ENCODE peak calls at places on chromosomes 11 and 22, in five cellular contexts. H is H9, T is neuronal stem cell, N is IMR-90, I is H1. X is an unnamed sample.

GRCh38 chr11:30321321-30321720 is 1.6 kb upstream of the ARL14EP start:
- DNase-seq in N (no peak), T (no peak), H (no peak), I (no peak), X (no peak)

GRCh38 chr11:75615709-75616108 is 53.1 kb downstream of the MAP6 start:
- DNase-seq in H (no peak), T (no peak), N (no peak), I (no peak), X (no peak)

GRCh38 chr11:125373426-125374391 is 122.4 kb downstream of the FEZ1 start:
- DNase-seq in N (peak; percentile 44), T (no peak), I (no peak), H (no peak), X (no peak)

GRCh38 chr11:44978279-44978960 is 27.7 kb upstream of the TP53I11 start:
- DNase-seq in N (no peak), H (no peak), T (no peak), I (no peak), X (no peak)

GRCh38 chr22:49673048-49673447 is 154.6 kb downstream of the BRD1 start:
- DNase-seq in N (no peak), T (no peak), H (no peak), I (no peak), X (no peak)

GRCh38 chr11:26909429-26910009 is 84.4 kb upstream of the FIBIN start:
- DNase-seq in N (no peak), H (no peak), T (no peak), I (no peak), X (no peak)

GRCh38 chr22:24189249-24190158 is 8.2 kb downstream of the SUSD2 start:
- DNase-seq in T (peak; percentile 44), N (peak; percentile 50), I (peak; percentile 46), H (peak; percentile 86), X (peak; percentile 33)

GRCh38 chr11:116513894-116514293 is 258.9 kb downstream of the BUD13 start:
- DNase-seq in N (peak; percentile 28), T (peak; percentile 42), H (peak; percentile 75), I (peak; percentile 47), X (peak; percentile 39)

GRCh38 chr11:327581-327923 is 6.9 kb upstream of the IFITM3 start:
- DNase-seq in T (no peak), H (no peak), I (no peak), N (no peak), X (no peak)

GRCh38 chr11:326842-327580 is 6.4 kb upstream of the IFITM3 start:
- DNase-seq in T (no peak), N (peak; percentile 42), H (no peak), I (no peak), X (no peak)

GRCh38 chr11:326592-326841 is 5.9 kb upstream of the IFITM3 start:
- DNase-seq in H (no peak), I (no peak), T (no peak), N (no peak), X (no peak)

GRCh38 chr11:325796-326591 is 5.3 kb upstream of the IFITM3 start:
- DNase-seq in I (no peak), T (no peak), N (no peak), H (peak; percentile 26), X (no peak)

GRCh38 chr11:324131-324530 is 3.5 kb upstream of the IFITM3 start:
- DNase-seq in N (no peak), T (no peak), I (no peak), H (no peak), X (no peak)
- H3K4me1 ChIP-seq in N (peaks cover 16% of the 10 kb centered on the region), T (peaks cover 26% of the 10 kb centered on the region), I (peaks cover 13% of the 10 kb centered on the region), H (peaks cover 4% of the 10 kb centered on the region), X (peaks cover 10% of the 10 kb centered on the region)

DNA sequence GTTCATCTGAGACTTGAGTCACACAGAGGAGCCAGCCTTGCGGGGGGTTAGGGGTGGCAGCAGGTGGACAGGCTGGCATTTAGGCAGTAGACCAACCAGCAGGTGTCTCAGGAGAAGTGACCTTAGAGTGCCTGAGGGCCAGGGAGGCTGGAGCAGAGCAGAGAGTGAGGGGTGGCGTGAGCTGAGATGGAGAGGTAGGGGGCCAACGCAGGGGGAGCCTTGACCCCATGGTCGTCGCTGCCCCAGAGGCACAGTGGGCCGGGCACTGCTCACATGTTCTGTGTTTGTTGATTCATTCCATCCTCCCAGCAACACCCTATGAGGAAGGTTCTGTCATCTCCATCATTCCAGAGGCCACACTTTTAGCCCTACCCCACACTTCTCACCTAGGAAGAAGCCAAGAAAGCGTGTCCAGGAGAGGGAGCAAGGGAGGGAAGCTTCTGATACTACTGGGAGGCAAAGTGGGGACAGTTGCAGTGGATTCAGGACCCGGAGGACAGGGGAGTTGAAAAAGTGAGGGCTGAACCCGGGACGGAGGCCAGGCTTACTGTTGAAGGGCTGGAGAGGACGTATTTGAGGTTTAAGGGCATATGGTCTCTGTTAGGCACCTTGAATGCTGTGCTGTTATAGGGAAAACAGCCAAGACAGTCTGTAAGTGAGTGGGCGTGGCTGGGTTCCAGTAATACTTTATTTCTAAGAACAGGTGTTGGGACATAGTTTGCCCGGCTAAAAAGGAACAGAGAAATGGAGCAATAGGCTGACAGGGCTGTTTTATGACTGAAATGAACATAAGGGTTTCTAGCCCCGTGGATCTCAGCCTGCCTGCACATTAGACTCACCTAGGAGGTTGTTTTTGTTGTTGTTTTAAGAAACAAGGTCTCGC is 7.3 kb downstream of the SART1 start:
- DNase-seq in T (no peak), N (no peak), I (no peak), H (no peak), X (peak; percentile 37)
- H3K79me1 ChIP-seq in T (peaks cover 4% of the 10 kb centered on the region), N (peaks cover 57% of the 10 kb centered on the region), I (no peaks in the 10 kb centered on the region), H (no peaks in the 10 kb centered on the region), X (no peaks in the 10 kb centered on the region)

DNA sequence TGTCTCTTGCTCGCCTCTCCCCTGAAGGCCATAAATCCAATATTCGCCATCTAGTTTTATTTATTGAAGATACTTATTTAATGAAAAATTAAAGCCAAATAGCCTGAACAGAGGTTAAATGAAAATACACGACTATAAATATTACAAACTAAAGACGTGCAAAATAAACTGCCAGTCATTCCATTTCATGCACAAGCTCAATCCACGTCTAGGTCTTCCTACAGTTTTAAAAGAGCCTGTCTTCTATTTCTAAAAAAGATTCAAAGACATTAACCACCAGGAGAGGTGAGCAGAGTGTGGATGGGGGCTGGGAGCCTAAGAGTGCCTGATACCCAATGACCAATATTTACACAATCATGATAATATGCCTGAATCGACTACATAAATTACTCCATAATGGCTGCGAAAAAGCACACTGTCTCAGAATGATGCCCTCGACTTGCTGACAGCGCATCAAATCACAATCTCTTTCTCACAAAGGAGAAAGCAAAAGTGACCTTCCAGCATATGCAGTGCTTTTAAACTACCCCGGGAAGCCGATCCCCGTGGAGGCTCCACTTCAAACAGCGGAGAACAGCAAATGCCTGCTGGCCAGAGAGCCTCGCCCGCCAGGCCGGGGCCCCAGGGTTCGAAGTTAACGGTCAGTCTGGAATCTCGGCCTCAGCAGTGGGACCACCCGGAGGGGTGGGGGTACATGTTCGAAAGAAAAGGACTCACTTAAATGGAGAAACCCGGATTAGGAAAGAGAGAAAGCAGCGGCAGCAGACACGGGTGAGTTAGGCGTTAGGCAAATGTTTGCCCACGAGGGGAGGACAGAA is 1.7 kb downstream of the FCHSD2 start:
- DNase-seq in H (peak; percentile 36), N (peak; percentile 52), T (peak; percentile 26), I (no peak), X (no peak)
- H3K14ac ChIP-seq in H (no peak overlapping the region), N (peak overlapping the region; percentile 80), T (no peak overlapping the region), I (no peak overlapping the region), X (no peak overlapping the region)

GRCh38 chr11:73324665-73325035 is 16.6 kb downstream of the ARHGEF17 start:
- DNase-seq in I (no peak), N (no peak), T (no peak), H (no peak), X (peak; percentile 20)
- H3K4me1 ChIP-seq in I (peaks cover 23% of the 10 kb centered on the region), N (peaks cover 73% of the 10 kb centered on the region), T (peaks cover 55% of the 10 kb centered on the region), H (peaks cover 7% of the 10 kb centered on the region), X (peaks cover 60% of the 10 kb centered on the region)

GRCh38 chr22:46905834-46906233 is 143.4 kb downstream of the TBC1D22A start:
- DNase-seq in I (no peak), T (no peak), N (no peak), H (no peak), X (no peak)
- H3K79me1 ChIP-seq in I (peaks cover 4% of the 10 kb centered on the region), T (peaks cover 3% of the 10 kb centered on the region), N (peaks cover 23% of the 10 kb centered on the region), H (peaks cover 3% of the 10 kb centered on the region), X (no peaks in the 10 kb centered on the region)

DNA sequence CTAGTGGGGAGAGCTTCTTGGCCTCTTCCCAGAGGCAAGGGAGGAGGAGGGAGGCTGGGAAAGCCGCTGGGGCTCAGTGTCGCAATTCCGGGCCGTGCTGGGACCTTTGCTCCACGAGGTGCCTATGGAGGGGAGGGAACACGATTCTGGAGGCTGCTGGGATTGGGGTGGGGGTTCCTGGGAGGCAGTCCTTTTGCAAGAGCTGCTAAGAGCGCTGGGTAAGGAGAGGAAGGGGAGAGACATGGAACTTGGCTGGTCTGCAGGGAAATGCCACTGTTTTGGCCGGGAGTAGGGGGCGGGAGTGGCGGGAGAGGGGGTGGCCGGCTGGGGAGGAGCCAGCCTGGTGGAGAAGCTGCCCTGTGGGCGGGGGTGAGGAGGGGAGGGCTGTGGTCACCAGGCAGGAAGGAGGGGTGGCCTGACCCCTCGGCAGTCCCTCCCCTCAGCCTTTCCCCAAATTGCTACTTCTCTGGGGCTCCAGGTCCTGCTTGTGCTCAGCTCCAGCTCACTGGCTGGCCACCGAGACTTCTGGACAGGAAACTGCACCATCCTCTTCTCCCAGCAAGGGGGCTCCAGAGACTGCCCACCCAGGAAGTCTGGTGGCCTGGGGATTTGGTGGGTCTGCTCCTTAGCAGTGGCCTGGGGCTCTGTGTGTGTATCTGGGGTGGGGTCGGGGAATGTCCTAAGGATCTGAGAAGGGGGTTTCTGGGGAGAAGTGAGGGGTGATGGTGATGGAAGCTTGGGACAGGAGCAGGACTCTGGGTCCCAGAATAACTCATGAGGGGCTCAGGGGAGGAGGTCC is at the start of gene NR1H3:
- DNase-seq in I (no peak), T (peak; percentile 58), N (peak; percentile 66), H (peak; percentile 92), X (peak; percentile 34)
- H3K14ac ChIP-seq in I (no peak within 1 kb of the TSS), T (no peak within 1 kb of the TSS), N (peak within 1 kb of the TSS; percentile 10), H (peak within 1 kb of the TSS; percentile 43), X (peak within 1 kb of the TSS; percentile 69)

GRCh38 chr11:109752212-109752825 is 330.3 kb downstream of the C11orf87 start:
- DNase-seq in T (no peak), I (no peak), N (no peak), H (no peak), X (no peak)
- H3K4me1 ChIP-seq in T (peaks cover 3% of the 10 kb centered on the region), I (no peaks in the 10 kb centered on the region), N (no peaks in the 10 kb centered on the region), H (no peaks in the 10 kb centered on the region), X (no peaks in the 10 kb centered on the region)

DNA sequence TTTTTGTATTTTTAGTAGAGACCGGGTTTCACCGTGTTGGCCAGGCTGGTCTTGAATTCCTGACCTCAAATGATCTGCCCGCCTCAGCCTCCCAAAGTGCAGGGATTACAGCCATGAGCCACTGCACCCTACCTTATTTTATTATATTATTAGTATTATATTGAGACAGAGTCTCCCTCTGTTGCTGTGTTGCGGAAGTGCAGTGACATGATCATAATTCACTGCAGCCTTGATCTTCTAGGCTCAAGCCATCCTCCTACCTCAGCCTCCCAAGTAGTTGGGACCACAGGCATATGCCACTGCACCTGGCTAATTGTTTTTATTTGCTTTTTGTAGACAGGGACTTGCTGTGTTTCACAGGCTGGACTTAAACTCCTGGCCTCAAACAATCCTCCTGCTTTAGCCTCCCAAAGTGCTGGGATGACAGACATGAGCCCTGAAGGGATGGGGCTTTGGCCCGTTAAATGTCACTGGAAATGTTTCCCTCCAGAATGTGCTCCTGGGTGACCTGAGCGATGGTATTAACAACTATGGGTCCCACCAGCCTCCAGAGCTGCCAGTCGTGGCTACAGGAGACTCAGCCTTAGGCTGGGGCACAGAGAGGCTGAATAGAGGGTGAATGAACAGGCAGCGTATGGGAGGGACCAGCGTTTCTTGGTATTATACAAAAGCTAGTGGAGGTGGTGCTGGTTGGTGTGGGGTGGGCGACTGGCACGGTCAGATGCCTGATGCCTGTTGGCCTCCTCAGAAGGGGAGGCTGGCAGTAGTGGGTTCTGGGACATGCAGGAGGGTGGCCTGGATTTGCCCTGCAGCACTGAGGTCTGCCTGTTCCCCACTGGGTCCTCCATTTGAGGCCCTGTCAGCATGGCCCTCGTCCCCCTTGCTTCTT is 7.3 kb downstream of the TANGO2 start:
- DNase-seq in I (no peak), T (no peak), H (peak; percentile 15), N (no peak), X (no peak)
- H3K79me1 ChIP-seq in I (peaks cover 4% of the 10 kb centered on the region), T (peaks cover 4% of the 10 kb centered on the region), H (no peaks in the 10 kb centered on the region), N (peaks cover 84% of the 10 kb centered on the region), X (no peaks in the 10 kb centered on the region)